ENCODE peak calls at places on chromosomes 13 and 19, in six cellular contexts. One of them, this sample, is unnamed.

GRCh38 chr13:21913010-21913409 is 242.1 kb downstream of the FGF9 start:
- DNase-seq in AG10803: no peak
- DNase-seq in upper lobe of right lung: no peak
- DNase-seq in uterus: no peak
- DNase-seq in mucosa of descending colon: no peak
- DNase-seq in keratinocyte: no peak
- DNase-seq in this sample: no peak

GRCh38 chr13:42747399-42747873 is 33.9 kb upstream of the FAM216B start:
- DNase-seq in AG10803: peak
- DNase-seq in upper lobe of right lung: no peak
- DNase-seq in uterus: no peak
- DNase-seq in mucosa of descending colon: no peak
- DNase-seq in keratinocyte: no peak
- DNase-seq in this sample: no peak

GRCh38 chr19:47682939-47683338 is 30.3 kb upstream of the EHD2 start:
- DNase-seq in AG10803: no peak
- DNase-seq in upper lobe of right lung: no peak
- DNase-seq in uterus: no peak
- DNase-seq in mucosa of descending colon: no peak
- DNase-seq in keratinocyte: no peak
- DNase-seq in this sample: no peak

GRCh38 chr13:109790071-109790470 is 3.7 kb upstream of the IRS2 start:
- DNase-seq in AG10803: peak
- DNase-seq in upper lobe of right lung: no peak
- DNase-seq in uterus: no peak
- DNase-seq in mucosa of descending colon: no peak
- DNase-seq in keratinocyte: no peak
- DNase-seq in this sample: no peak

GRCh38 chr13:39676315-39676876 is 20.9 kb downstream of the COG6 start:
- DNase-seq in AG10803: peak
- DNase-seq in upper lobe of right lung: no peak
- DNase-seq in uterus: no peak
- DNase-seq in mucosa of descending colon: no peak
- DNase-seq in keratinocyte: no peak
- DNase-seq in this sample: peak

GRCh38 chr13:112885782-112886268 is 83.2 kb upstream of the MCF2L start:
- DNase-seq in AG10803: peak
- DNase-seq in upper lobe of right lung: peak
- DNase-seq in uterus: peak
- DNase-seq in mucosa of descending colon: peak
- DNase-seq in keratinocyte: peak
- DNase-seq in this sample: no peak

GRCh38 chr19:33902802-33903488 is 106.3 kb downstream of the KCTD15 start:
- DNase-seq in AG10803: no peak
- DNase-seq in upper lobe of right lung: no peak
- DNase-seq in uterus: no peak
- DNase-seq in mucosa of descending colon: peak
- DNase-seq in keratinocyte: no peak
- DNase-seq in this sample: no peak

GRCh38 chr13:35481777-35482176 is 5.3 kb upstream of the MAB21L1 start:
- DNase-seq in AG10803: no peak
- DNase-seq in upper lobe of right lung: no peak
- DNase-seq in uterus: no peak
- DNase-seq in mucosa of descending colon: no peak
- DNase-seq in keratinocyte: no peak
- DNase-seq in this sample: no peak

GRCh38 chr13:80524447-80525215 is 183.7 kb upstream of the SPRY2 start:
- DNase-seq in AG10803: no peak
- DNase-seq in upper lobe of right lung: no peak
- DNase-seq in uterus: no peak
- DNase-seq in mucosa of descending colon: no peak
- DNase-seq in keratinocyte: no peak
- DNase-seq in this sample: no peak

GRCh38 chr13:75236774-75237173 is 245.2 kb downstream of the TBC1D4 start:
- DNase-seq in AG10803: no peak
- DNase-seq in upper lobe of right lung: no peak
- DNase-seq in uterus: no peak
- DNase-seq in mucosa of descending colon: no peak
- DNase-seq in keratinocyte: no peak
- DNase-seq in this sample: no peak

GRCh38 chr13:110716235-110716505 is 2.7 kb downstream of the ING1 start:
- DNase-seq in AG10803: no peak
- DNase-seq in upper lobe of right lung: no peak
- DNase-seq in uterus: no peak
- DNase-seq in mucosa of descending colon: peak
- DNase-seq in keratinocyte: no peak
- DNase-seq in this sample: peak

GRCh38 chr19:7742575-7742974 is 4.8 kb downstream of the CD209 start:
- DNase-seq in AG10803: no peak
- DNase-seq in upper lobe of right lung: no peak
- DNase-seq in uterus: no peak
- DNase-seq in mucosa of descending colon: no peak
- DNase-seq in keratinocyte: no peak
- DNase-seq in this sample: no peak

GRCh38 chr13:37995052-37995451 is 125.5 kb upstream of the TRPC4 start:
- DNase-seq in AG10803: no peak
- DNase-seq in upper lobe of right lung: no peak
- DNase-seq in uterus: no peak
- DNase-seq in mucosa of descending colon: no peak
- DNase-seq in keratinocyte: no peak
- DNase-seq in this sample: no peak

GRCh38 chr19:16216744-16217670 is 19.3 kb downstream of the AP1M1 start:
- DNase-seq in AG10803: no peak
- DNase-seq in upper lobe of right lung: no peak
- DNase-seq in uterus: no peak
- DNase-seq in mucosa of descending colon: no peak
- DNase-seq in keratinocyte: no peak
- DNase-seq in this sample: no peak

GRCh38 chr19:49196527-49197240 is 39.1 kb downstream of the TRPM4 start:
- DNase-seq in AG10803: no peak
- DNase-seq in upper lobe of right lung: no peak
- DNase-seq in uterus: peak
- DNase-seq in mucosa of descending colon: peak
- DNase-seq in keratinocyte: no peak
- DNase-seq in this sample: no peak

GRCh38 chr19:48967346-48968178 is 2.5 kb downstream of the FTL start:
- DNase-seq in AG10803: peak
- DNase-seq in upper lobe of right lung: peak
- DNase-seq in uterus: no peak
- DNase-seq in mucosa of descending colon: no peak
- DNase-seq in keratinocyte: no peak
- DNase-seq in this sample: no peak

GRCh38 chr13:90686438-90686837 is 661.0 kb upstream of the MIR17HG start:
- DNase-seq in AG10803: peak
- DNase-seq in upper lobe of right lung: no peak
- DNase-seq in uterus: no peak
- DNase-seq in mucosa of descending colon: no peak
- DNase-seq in keratinocyte: no peak
- DNase-seq in this sample: no peak

GRCh38 chr13:48636550-48636949 is 17.2 kb upstream of the CYSLTR2 start:
- DNase-seq in AG10803: peak
- DNase-seq in upper lobe of right lung: no peak
- DNase-seq in uterus: no peak
- DNase-seq in mucosa of descending colon: no peak
- DNase-seq in keratinocyte: no peak
- DNase-seq in this sample: no peak

GRCh38 chr19:12965812-12966135 is 3.6 kb upstream of the DAND5 start:
- DNase-seq in AG10803: no peak
- DNase-seq in upper lobe of right lung: no peak
- DNase-seq in uterus: no peak
- DNase-seq in mucosa of descending colon: no peak
- DNase-seq in keratinocyte: no peak
- DNase-seq in this sample: no peak
- H3K4me3 ChIP-seq in AG10803: no peak
- H3K4me3 ChIP-seq in upper lobe of right lung: no peak
- H3K4me3 ChIP-seq in uterus: no peak
- H3K4me3 ChIP-seq in mucosa of descending colon: no peak
- H3K4me3 ChIP-seq in keratinocyte: no peak
- H3K4me3 ChIP-seq in this sample: no peak

DNA sequence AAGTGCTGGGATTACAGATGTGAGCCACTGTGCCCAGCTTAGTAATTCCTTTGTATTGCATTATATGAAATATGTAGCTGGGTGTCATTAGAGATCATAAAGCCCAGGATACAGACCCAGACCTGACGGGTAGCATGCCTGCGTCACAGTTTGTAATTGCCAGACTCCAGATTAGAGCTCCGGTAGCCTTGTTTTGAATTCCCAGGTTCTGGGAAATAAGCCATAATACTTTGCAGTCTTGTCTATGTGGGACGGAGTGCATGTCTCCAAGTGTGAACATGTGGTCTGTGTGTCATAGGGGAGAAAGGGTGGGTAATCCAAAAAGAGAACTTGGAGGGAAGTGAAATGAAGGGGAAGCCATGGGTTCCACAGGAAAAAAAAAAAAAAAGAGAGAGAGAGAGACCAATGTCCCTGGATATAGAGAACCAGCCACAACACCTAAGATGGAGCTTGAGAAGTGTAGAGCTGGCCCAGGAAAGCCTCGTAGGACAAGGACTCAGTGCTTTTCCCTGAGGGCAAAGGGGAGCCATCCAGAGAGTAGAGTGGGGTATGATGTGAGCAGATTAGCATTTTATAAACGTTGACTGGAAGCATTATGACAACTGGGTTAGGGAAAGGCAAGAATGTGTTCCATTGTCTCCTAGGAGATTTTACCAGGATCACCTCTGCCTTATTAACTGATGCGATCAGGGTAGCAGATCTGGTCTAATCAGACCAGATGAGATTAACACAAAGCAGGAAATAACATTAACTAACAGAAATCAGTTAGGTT is 2.6 kb downstream of the ZSCAN4 start:
- DNase-seq in AG10803: peak
- DNase-seq in upper lobe of right lung: no peak
- DNase-seq in uterus: no peak
- DNase-seq in mucosa of descending colon: no peak
- DNase-seq in keratinocyte: no peak
- DNase-seq in this sample: no peak
- TF ChIP-seq CTCF in AG10803: no peak
- TF ChIP-seq CTCF in upper lobe of right lung: no peak
- TF ChIP-seq CTCF in uterus: no peak
- TF ChIP-seq CTCF in mucosa of descending colon: no peak
- TF ChIP-seq CTCF in keratinocyte: no peak
- TF ChIP-seq CTCF in this sample: no peak

GRCh38 chr13:94710081-94710809 is 2.1 kb downstream of the SOX21 start:
- DNase-seq in AG10803: no peak
- DNase-seq in upper lobe of right lung: no peak
- DNase-seq in uterus: no peak
- DNase-seq in mucosa of descending colon: no peak
- DNase-seq in keratinocyte: no peak
- DNase-seq in this sample: no peak

GRCh38 chr13:94712287-94712811 is at the start of gene SOX21:
- DNase-seq in AG10803: no peak
- DNase-seq in upper lobe of right lung: no peak
- DNase-seq in uterus: no peak
- DNase-seq in mucosa of descending colon: no peak
- DNase-seq in keratinocyte: no peak
- DNase-seq in this sample: peak

GRCh38 chr13:94711561-94712286 is 621 bp downstream of the SOX21 start:
- DNase-seq in AG10803: peak
- DNase-seq in upper lobe of right lung: peak
- DNase-seq in uterus: no peak
- DNase-seq in mucosa of descending colon: peak
- DNase-seq in keratinocyte: no peak
- DNase-seq in this sample: no peak

GRCh38 chr13:94708971-94709614 is 3.3 kb downstream of the SOX21 start:
- DNase-seq in AG10803: no peak
- DNase-seq in upper lobe of right lung: no peak
- DNase-seq in uterus: no peak
- DNase-seq in mucosa of descending colon: no peak
- DNase-seq in keratinocyte: no peak
- DNase-seq in this sample: no peak

GRCh38 chr13:94710881-94711560 is 1.3 kb downstream of the SOX21 start:
- DNase-seq in AG10803: no peak
- DNase-seq in upper lobe of right lung: peak
- DNase-seq in uterus: no peak
- DNase-seq in mucosa of descending colon: peak
- DNase-seq in keratinocyte: no peak
- DNase-seq in this sample: no peak
- H3K4me3 ChIP-seq in AG10803: no peak
- H3K4me3 ChIP-seq in upper lobe of right lung: no peak
- H3K4me3 ChIP-seq in uterus: no peak
- H3K4me3 ChIP-seq in mucosa of descending colon: no peak
- H3K4me3 ChIP-seq in keratinocyte: peak
- H3K4me3 ChIP-seq in this sample: no peak

DNA sequence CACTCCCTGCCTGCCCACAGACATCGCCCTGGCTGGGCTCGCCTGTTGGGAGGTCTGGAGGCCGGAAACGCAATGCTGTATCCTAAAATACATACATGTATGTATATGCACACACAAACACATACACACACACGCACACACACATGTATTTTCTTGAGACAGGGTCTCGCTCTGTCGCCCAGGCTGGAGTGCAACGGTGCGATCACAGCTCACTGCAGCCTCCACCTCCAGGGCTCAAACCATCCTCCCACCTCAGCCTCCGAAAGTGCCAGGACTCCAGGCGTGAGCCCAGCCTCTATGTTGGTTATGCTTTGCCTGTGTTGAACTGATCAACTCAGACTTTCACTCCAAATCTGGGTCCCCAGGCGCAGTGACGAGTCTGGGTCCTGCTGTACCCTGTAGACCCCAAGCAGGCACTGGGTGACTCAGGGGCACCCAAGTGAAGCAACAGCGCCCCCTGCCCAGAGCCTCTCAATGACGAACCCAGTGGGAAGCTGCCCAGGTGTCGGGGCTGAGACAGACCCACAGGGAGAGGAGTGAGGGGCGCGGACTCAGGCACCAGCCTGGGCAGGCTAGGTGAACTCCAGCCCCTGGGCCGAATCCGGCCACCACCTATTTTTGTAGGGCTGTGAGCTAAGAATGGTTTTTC is 27.4 kb upstream of the CACTIN start:
- DNase-seq in AG10803: no peak
- DNase-seq in upper lobe of right lung: no peak
- DNase-seq in uterus: no peak
- DNase-seq in mucosa of descending colon: no peak
- DNase-seq in keratinocyte: no peak
- DNase-seq in this sample: no peak
- TF ChIP-seq CTCF in AG10803: peak
- TF ChIP-seq CTCF in upper lobe of right lung: no peak
- TF ChIP-seq CTCF in uterus: no peak
- TF ChIP-seq CTCF in mucosa of descending colon: no peak
- TF ChIP-seq CTCF in keratinocyte: peak
- TF ChIP-seq CTCF in this sample: peak

DNA sequence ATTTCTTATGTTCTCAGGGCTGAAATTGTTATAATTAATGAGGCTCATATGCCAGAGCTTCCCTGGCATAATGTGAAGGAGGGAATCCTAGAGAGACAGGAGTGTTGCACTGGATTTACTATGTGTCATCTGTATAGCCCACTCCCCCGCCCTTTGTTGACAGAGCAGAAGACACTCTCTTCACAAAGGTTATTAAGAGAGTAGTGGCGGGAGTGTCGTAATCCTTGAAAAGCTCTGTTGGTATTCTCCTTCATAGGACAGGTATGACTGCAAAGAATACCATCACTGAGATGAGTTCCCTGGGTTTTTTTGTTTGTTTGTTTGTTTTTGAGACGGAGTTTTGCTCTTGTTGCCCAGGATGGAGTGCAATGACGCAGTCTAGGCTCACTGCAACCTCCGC is 14.0 kb downstream of the ZNF121 start:
- DNase-seq in AG10803: no peak
- DNase-seq in upper lobe of right lung: no peak
- DNase-seq in uterus: no peak
- DNase-seq in mucosa of descending colon: no peak
- DNase-seq in keratinocyte: no peak
- DNase-seq in this sample: no peak
- H3K4me3 ChIP-seq in AG10803: no peak
- H3K4me3 ChIP-seq in upper lobe of right lung: no peak
- H3K4me3 ChIP-seq in uterus: no peak
- H3K4me3 ChIP-seq in mucosa of descending colon: no peak
- H3K4me3 ChIP-seq in keratinocyte: no peak
- H3K4me3 ChIP-seq in this sample: no peak

This sample was measured in GM06990.